ENCODE peak calls at places on chromosomes 16 and 17, in eight cellular contexts. E is non-pigmented ciliary epithelial cell, U is NCI-H460, D is AG10803, N is kidney tubule cell, K is adrenal gland, G is kidney, Q is RPMI8226. I is an unnamed sample.

GRCh38 chr16:55465077-55465896 is 13.7 kb upstream of the MMP2 start:
- DNase-seq in K (peak), U (peak), Q (peak), E (no peak), G (peak), N (peak), D (peak), I (peak)

GRCh38 chr16:75099738-75100615 is 16.6 kb downstream of the LDHD start:
- DNase-seq in U (no peak), D (no peak), Q (no peak), E (no peak), K (no peak), G (peak), N (no peak), I (no peak)

GRCh38 chr16:88619859-88620655 is 18.3 kb upstream of the IL17C start:
- DNase-seq in K (no peak), Q (no peak), N (no peak), U (no peak), G (no peak), D (no peak), E (peak), I (no peak)

GRCh38 chr16:17365211-17365541 is 105.6 kb downstream of the XYLT1 start:
- DNase-seq in D (no peak), K (no peak), Q (no peak), N (no peak), E (no peak), U (no peak), G (no peak), I (no peak)

GRCh38 chr17:2400474-2400866 is 390 bp downstream of the MNT start:
- DNase-seq in D (peak), N (peak), K (peak), E (no peak), G (peak), U (peak), Q (peak), I (peak)

GRCh38 chr16:82603784-82604411 is 22.9 kb upstream of the CDH13 start:
- DNase-seq in D (peak), G (no peak), K (no peak), Q (peak), E (peak), U (peak), N (peak), I (peak)

GRCh38 chr16:84175351-84176081 is 11.3 kb downstream of the TAF1C start:
- DNase-seq in G (no peak), Q (peak), E (no peak), D (peak), U (no peak), K (peak), N (peak), I (peak)

GRCh38 chr16:54166342-54166865 is 120.2 kb downstream of the IRX3 start:
- DNase-seq in N (no peak), Q (no peak), G (no peak), U (no peak), K (no peak), D (no peak), E (no peak), I (no peak)

GRCh38 chr17:82696916-82697807 is 1.3 kb downstream of the RAB40B start:
- DNase-seq in D (no peak), N (peak), Q (no peak), G (peak), U (no peak), E (no peak), K (no peak), I (peak)

GRCh38 chr16:49737541-49737940 is 118.4 kb downstream of the ZNF423 start:
- DNase-seq in E (no peak), G (no peak), K (no peak), U (no peak), N (no peak), Q (no peak), D (no peak), I (no peak)

GRCh38 chr17:4249452-4250029 is 14.2 kb downstream of the ANKFY1 start:
- DNase-seq in U (peak), E (no peak), G (no peak), N (peak), D (peak), K (no peak), Q (peak), I (no peak)

GRCh38 chr17:53470626-53471025 is 352.1 kb upstream of the KIF2B start:
- DNase-seq in U (no peak), D (no peak), G (no peak), K (no peak), Q (no peak), E (no peak), N (peak), I (no peak)

GRCh38 chr16:5709889-5710288 is 612.3 kb upstream of the EEF2KMT start:
- DNase-seq in U (no peak), G (no peak), K (no peak), Q (peak), E (no peak), D (no peak), N (peak), I (peak)

GRCh38 chr16:68091604-68092261 is 6.6 kb downstream of the NFATC3 start:
- DNase-seq in G (no peak), K (no peak), Q (peak), E (no peak), D (peak), U (no peak), N (peak), I (no peak)

GRCh38 chr16:1308036-1308976 is 1.1 kb upstream of the UBE2I start:
- DNase-seq in D (peak), N (no peak), K (no peak), G (no peak), E (no peak), Q (peak), U (peak), I (no peak)

GRCh38 chr17:59287452-59287851 is 44.0 kb upstream of the YPEL2 start:
- DNase-seq in D (no peak), G (no peak), E (peak), Q (peak), K (peak), N (peak), U (no peak), I (no peak)

GRCh38 chr16:46908540-46909372 is 24.6 kb downstream of the GPT2 start:
- DNase-seq in E (no peak), D (peak), U (peak), N (peak), K (peak), Q (peak), G (no peak), I (peak)

GRCh38 chr17:32907583-32907982 is 20.4 kb upstream of the TMEM98 start:
- DNase-seq in U (no peak), G (no peak), D (no peak), Q (no peak), E (no peak), N (peak), K (peak), I (peak)

GRCh38 chr16:4179020-4179419 is 62.8 kb upstream of the ADCY9 start:
- DNase-seq in U (no peak), G (no peak), E (no peak), Q (no peak), K (no peak), D (peak), N (no peak), I (no peak)

GRCh38 chr17:36590082-36590481 is 1.6 kb upstream of the DHRS11 start:
- DNase-seq in Q (no peak), N (no peak), E (no peak), K (no peak), G (no peak), U (no peak), D (no peak), I (no peak)

GRCh38 chr16:27398894-27399853 is 2.8 kb upstream of the IL21R start:
- DNase-seq in K (no peak), U (no peak), G (no peak), E (no peak), Q (no peak), N (no peak), D (no peak), I (no peak)

GRCh38 chr16:57681950-57682728 is 12.5 kb upstream of the DRC7 start:
- DNase-seq in G (no peak), U (no peak), Q (no peak), D (no peak), N (no peak), K (no peak), E (no peak), I (no peak)

GRCh38 chr17:9444687-9445086 is 130.9 kb downstream of the STX8 start:
- DNase-seq in G (no peak), Q (no peak), U (no peak), E (no peak), K (no peak), N (no peak), D (peak), I (no peak)

GRCh38 chr17:647340-648197 is 67.1 kb downstream of the VPS53 start:
- DNase-seq in U (no peak), E (no peak), Q (no peak), N (no peak), D (no peak), K (no peak), G (no peak), I (no peak)

GRCh38 chr17:66491213-66491612 is 188.8 kb downstream of the PRKCA start:
- DNase-seq in Q (no peak), U (no peak), D (no peak), G (no peak), E (no peak), N (no peak), K (no peak), I (no peak)

GRCh38 chr17:16286947-16287562 is 66.2 kb downstream of the CENPV start:
- DNase-seq in G (no peak), U (no peak), Q (no peak), N (no peak), K (peak), D (no peak), E (no peak), I (peak)

GRCh38 chr17:46870116-46870803 is 18.9 kb downstream of the WNT9B start:
- DNase-seq in N (peak), D (no peak), G (peak), K (no peak), U (no peak), E (no peak), Q (no peak), I (no peak)

GRCh38 chr17:57284984-57285646 is 28.8 kb downstream of the MSI2 start:
- DNase-seq in U (no peak), N (no peak), K (no peak), D (no peak), E (no peak), G (no peak), Q (no peak), I (no peak)

I was measured in H9.